ENCODE peak calls at places on chromosomes 13 and 19, in six cellular contexts. C, M, Q, J, Z and P are unnamed samples. For H3K36me3, the result is how much of the 10 kb centered on the place peaks cover.

GRCh38 chr13:47112205-47112896 is 215.5 kb upstream of the HTR2A start:
- DNase-seq in C (no peak), M (no peak), Q (peak), J (no peak), Z (peak), P (no peak)

GRCh38 chr19:18098891-18099622 is 1.5 kb downstream of the MAST3 start:
- DNase-seq in C (no peak), M (peak), Q (no peak), J (peak), Z (no peak), P (peak)

GRCh38 chr19:12668937-12669271 is 2.3 kb downstream of the WDR83 start:
- DNase-seq in C (peak), M (peak), Q (no peak), J (peak), Z (peak), P (peak)

GRCh38 chr19:7242601-7243258 is 51.5 kb downstream of the INSR start:
- DNase-seq in C (peak), M (no peak), Q (no peak), J (no peak), Z (peak), P (no peak)

GRCh38 chr19:16368385-16369305 is 44.0 kb downstream of the KLF2 start:
- DNase-seq in C (no peak), M (no peak), Q (no peak), J (no peak), Z (no peak), P (no peak)

GRCh38 chr13:63364159-63364558 is 1948.5 kb upstream of the PCDH20 start:
- DNase-seq in C (no peak), M (no peak), Q (no peak), J (no peak), Z (no peak), P (no peak)

GRCh38 chr13:45228002-45228401 is 27.2 kb upstream of the KCTD4 start:
- DNase-seq in C (no peak), M (no peak), Q (no peak), J (no peak), Z (no peak), P (no peak)

GRCh38 chr13:45003417-45003816 is 14.1 kb downstream of the GPALPP1 start:
- DNase-seq in C (no peak), M (no peak), Q (no peak), J (no peak), Z (no peak), P (no peak)

GRCh38 chr19:2627855-2628254 is 74.6 kb downstream of the GNG7 start:
- DNase-seq in C (no peak), M (no peak), Q (no peak), J (no peak), Z (peak), P (no peak)

GRCh38 chr13:103471896-103472295 is 405.7 kb upstream of the SLC10A2 start:
- DNase-seq in C (no peak), M (no peak), Q (peak), J (no peak), Z (no peak), P (no peak)

GRCh38 chr19:42078058-42078457 is 2.1 kb downstream of the ZNF574 start:
- DNase-seq in C (no peak), M (no peak), Q (no peak), J (no peak), Z (no peak), P (no peak)

GRCh38 chr13:25902946-25903345 is 148.9 kb downstream of the SHISA2 start:
- DNase-seq in C (no peak), M (no peak), Q (no peak), J (no peak), Z (no peak), P (no peak)

GRCh38 chr13:25848822-25849740 is 202.7 kb downstream of the SHISA2 start:
- DNase-seq in C (no peak), M (no peak), Q (no peak), J (no peak), Z (peak), P (no peak)

GRCh38 chr19:4055209-4055552 is 11.5 kb downstream of the ZBTB7A start:
- DNase-seq in C (no peak), M (no peak), Q (no peak), J (no peak), Z (no peak), P (no peak)

GRCh38 chr19:4052993-4053422 is 13.7 kb downstream of the ZBTB7A start:
- DNase-seq in C (no peak), M (peak), Q (no peak), J (no peak), Z (no peak), P (no peak)

GRCh38 chr19:4052114-4052992 is 14.3 kb downstream of the ZBTB7A start:
- DNase-seq in C (no peak), M (peak), Q (no peak), J (peak), Z (peak), P (peak)

GRCh38 chr19:4054471-4055208 is 12.1 kb downstream of the ZBTB7A start:
- DNase-seq in C (no peak), M (no peak), Q (no peak), J (no peak), Z (no peak), P (no peak)

GRCh38 chr19:4053423-4054324 is 13.0 kb downstream of the ZBTB7A start:
- DNase-seq in C (no peak), M (peak), Q (no peak), J (no peak), Z (peak), P (no peak)
- H3K36me3 ChIP-seq in C (under half), M (under half), Q (under half), J (half or more), Z (under half), P (under half)

DNA sequence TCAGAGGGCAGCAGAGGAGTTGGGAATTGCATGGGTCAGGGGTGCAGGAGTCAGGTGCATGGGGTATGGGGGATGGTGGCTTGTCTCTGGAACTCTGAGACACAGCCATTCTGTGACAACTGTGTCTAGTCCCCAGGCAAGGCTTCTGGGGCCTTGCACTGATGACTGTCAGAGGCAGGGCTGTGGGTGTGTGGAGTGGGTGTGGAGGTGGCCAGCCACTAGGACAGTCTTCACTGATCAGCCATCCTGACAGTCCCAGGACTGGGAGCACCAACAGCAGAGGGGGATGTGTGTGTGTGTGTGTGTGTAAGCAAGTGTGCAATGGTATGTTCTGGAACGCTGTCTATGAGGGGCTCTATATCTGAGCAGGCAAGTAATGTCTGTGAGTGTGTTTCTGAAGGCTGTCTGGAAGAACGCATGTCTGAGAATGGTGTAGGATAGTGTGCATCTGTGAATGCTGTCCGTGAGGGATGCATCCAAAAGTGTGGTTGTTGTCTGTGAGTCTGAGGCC is 5.4 kb downstream of the NUMBL start:
- DNase-seq in C (no peak), M (no peak), Q (no peak), J (no peak), Z (no peak), P (no peak)
- H3K36me3 ChIP-seq in C (half or more), M (under half), Q (under half), J (half or more), Z (under half), P (under half)

GRCh38 chr19:8820234-8820633 is 11.9 kb downstream of the ZNF558 start:
- DNase-seq in C (no peak), M (no peak), Q (no peak), J (no peak), Z (no peak), P (no peak)
- H3K36me3 ChIP-seq in C (half or more), M (half or more), Q (under half), J (half or more), Z (under half), P (under half)

DNA sequence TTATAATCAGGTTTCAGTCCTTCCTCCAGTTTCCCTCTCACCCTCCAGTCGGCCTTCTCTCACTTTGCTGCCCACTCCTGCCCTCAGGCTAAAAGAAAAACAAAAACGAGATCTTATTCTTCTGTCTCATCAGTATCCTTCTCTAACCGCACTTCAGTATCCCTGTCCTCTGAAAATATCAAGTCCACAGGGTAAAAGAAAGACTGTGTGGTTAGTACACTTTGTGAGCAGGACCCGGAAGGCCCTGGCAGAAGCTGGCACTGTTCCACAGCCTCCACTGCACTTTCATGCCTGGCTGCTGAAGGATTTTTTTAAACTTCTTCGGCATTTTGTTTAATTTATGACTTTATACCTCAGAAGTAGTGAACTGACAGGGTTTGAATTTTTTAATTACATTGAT is 51.8 kb downstream of the TM9SF2 start:
- DNase-seq in C (no peak), M (no peak), Q (no peak), J (peak), Z (no peak), P (peak)
- H3K36me3 ChIP-seq in C (half or more), M (half or more), Q (under half), J (half or more), Z (under half), P (under half)

GRCh38 chr19:44892932-44893331 is 1.9 kb downstream of the TOMM40 start:
- DNase-seq in C (no peak), M (no peak), Q (no peak), J (no peak), Z (no peak), P (no peak)
- H3K36me3 ChIP-seq in C (half or more), M (under half), Q (under half), J (half or more), Z (under half), P (under half)

DNA sequence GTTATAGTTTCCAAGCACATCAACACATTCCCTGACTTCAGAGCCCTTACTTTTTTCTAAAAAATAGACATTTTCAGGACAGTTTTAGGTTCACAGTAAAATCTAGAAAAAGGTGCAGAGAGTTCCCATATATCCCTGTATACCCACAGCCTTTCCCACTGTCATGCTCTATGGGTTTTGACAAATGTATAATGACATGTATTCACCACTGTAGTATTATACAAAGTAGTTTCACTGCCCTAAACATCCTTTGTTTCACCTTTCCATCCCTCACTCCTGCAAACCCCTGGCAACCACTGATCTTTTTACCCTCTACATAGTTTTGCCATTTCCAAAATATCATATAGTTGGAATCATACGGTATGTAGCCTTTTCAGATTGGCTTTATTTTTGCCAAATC is 15.6 kb downstream of the NAA16 start:
- DNase-seq in C (no peak), M (no peak), Q (no peak), J (no peak), Z (no peak), P (no peak)
- H3K36me3 ChIP-seq in C (under half), M (under half), Q (under half), J (under half), Z (under half), P (under half)

DNA sequence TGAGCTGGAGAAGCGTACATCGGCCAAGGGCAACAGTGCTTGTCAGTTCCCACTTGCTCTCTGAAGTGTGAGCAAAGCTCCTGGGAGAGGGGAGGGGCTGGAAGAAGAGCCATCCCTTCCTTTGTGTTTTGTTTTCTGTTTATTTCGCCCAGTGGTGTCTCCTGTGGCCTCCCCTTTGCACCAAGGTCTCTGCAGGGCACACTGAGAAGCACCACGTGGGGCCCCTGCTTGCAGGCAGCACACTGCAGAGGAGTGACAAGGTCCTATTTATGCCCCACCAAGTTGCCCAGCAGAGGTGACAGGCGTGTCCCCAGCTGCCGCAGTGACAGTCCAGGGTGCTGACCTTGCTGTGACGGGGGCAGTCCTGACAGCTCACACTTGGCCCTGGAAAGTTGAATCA is 24.0 kb downstream of the GRIN2D start:
- DNase-seq in C (no peak), M (no peak), Q (no peak), J (no peak), Z (no peak), P (no peak)
- H3K36me3 ChIP-seq in C (under half), M (under half), Q (under half), J (under half), Z (under half), P (under half)

DNA sequence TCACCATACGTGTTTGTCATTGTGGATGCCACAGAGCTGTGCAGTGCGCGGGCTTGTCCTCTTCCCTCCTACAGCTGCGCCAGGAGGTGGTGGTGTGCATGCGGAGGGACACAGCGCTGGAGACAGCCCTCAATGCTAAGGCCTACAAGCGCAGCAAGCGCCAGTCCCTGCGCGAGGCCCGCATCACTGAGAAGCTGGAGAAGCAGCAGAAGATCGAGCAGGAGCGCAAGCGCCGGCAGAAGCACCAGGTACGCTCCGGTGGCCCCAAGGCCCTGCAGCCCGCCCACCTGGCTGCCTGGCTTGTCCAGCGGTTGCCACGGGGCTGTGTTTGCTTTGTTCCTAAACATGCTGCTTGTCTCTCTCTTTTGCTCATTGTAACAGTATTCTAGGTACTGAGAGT is 30.2 kb downstream of the SMARCA4 start:
- DNase-seq in C (no peak), M (no peak), Q (no peak), J (no peak), Z (no peak), P (no peak)
- H3K36me3 ChIP-seq in C (half or more), M (half or more), Q (half or more), J (half or more), Z (under half), P (under half)

DNA sequence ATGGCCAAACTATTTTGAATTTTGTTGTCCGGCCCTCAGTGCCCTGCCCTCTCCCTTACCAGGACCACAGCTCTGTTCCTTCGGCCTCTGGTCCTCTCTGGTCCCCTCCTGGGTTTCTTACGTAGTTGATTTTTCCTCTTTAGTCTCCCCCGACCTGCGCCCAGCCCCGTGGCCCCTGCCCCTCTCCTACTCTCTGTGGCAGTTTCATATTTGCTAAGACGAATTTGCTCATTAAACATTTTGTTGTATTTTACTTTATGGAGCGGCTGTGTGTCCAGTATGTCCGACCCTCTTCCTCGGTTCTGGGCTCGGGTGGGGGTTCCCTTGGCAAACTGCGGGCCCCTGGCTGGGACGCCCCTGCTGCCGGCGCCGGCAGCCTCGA is 576 bp upstream of the EPN1 start:
- DNase-seq in C (no peak), M (no peak), Q (no peak), J (no peak), Z (no peak), P (no peak)
- H3K36me3 ChIP-seq in C (half or more), M (under half), Q (under half), J (half or more), Z (under half), P (under half)

GRCh38 chr13:49976314-49977258 is 20.3 kb upstream of the TRIM13 start:
- DNase-seq in C (peak), M (peak), Q (peak), J (peak), Z (peak), P (peak)
- H3K36me3 ChIP-seq in C (under half), M (under half), Q (under half), J (under half), Z (under half), P (under half)